ENCODE peak calls at places on chromosomes 12 and 14, in four cellular contexts. G, A, Q and C are unnamed samples.

GRCh38 chr12:105363890-105364289 is 33.4 kb downstream of the C12orf75 start:
- DNase-seq in A (no peak), Q (no peak), G (no peak), C (no peak)

GRCh38 chr12:69569236-69569635 is 16.0 kb upstream of the CCT2 start:
- DNase-seq in Q (no peak), G (no peak), A (no peak), C (no peak)

GRCh38 chr14:50512463-50512862 is 19.9 kb downstream of the MAP4K5 start:
- DNase-seq in G (no peak), Q (no peak), A (no peak), C (no peak)

GRCh38 chr14:90451953-90452352 is 55.1 kb downstream of the CALM1 start:
- DNase-seq in G (no peak), A (no peak), Q (no peak), C (no peak)

GRCh38 chr12:128727999-128728398 is 95.8 kb downstream of the SLC15A4 start:
- DNase-seq in G (no peak), A (no peak), Q (peak; percentile 45), C (no peak)

GRCh38 chr14:39179042-39179441 is 4.0 kb downstream of the PNN start:
- DNase-seq in A (no peak), Q (no peak), G (no peak), C (no peak)

GRCh38 chr12:94954029-94954685 is 49.3 kb downstream of the NDUFA12 start:
- DNase-seq in A (peak; percentile 54), Q (peak; percentile 54), G (peak; percentile 21), C (no peak)

GRCh38 chr12:57475271-57476161 is 4.2 kb downstream of the ARHGAP9 start:
- DNase-seq in G (no peak), A (no peak), Q (no peak), C (no peak)

GRCh38 chr14:43043851-43044250 is 1437.2 kb downstream of the LRFN5 start:
- DNase-seq in A (no peak), G (no peak), Q (no peak), C (no peak)

GRCh38 chr14:102897299-102898027 is 25.0 kb upstream of the AMN start:
- DNase-seq in Q (no peak), A (no peak), G (no peak), C (no peak)

GRCh38 chr14:90743826-90744225 is 72.4 kb downstream of the TTC7B start:
- DNase-seq in G (no peak), Q (no peak), A (no peak), C (no peak)

GRCh38 chr12:2233034-2233433 is 180.2 kb downstream of the CACNA1C start:
- DNase-seq in Q (no peak), A (no peak), G (no peak), C (no peak)

GRCh38 chr12:58291106-58291505 is 349.7 kb downstream of the ATP23 start:
- DNase-seq in G (no peak), A (no peak), Q (no peak), C (no peak)

GRCh38 chr12:122097641-122098364 is 19.2 kb downstream of the MLXIP start:
- DNase-seq in G (no peak), A (peak; percentile 58), Q (peak; percentile 71), C (no peak)

GRCh38 chr12:14948672-14949071 is 10.3 kb upstream of the ERP27 start:
- DNase-seq in Q (peak; percentile 41), A (no peak), G (peak; percentile 70), C (no peak)

GRCh38 chr14:57957441-57957840 is 91.5 kb upstream of the SLC35F4 start:
- DNase-seq in A (no peak), G (no peak), Q (no peak), C (no peak)

GRCh38 chr12:27524839-27525238 is 833 bp downstream of the PPFIBP1 start:
- DNase-seq in Q (no peak), G (no peak), A (no peak), C (no peak)

GRCh38 chr12:27525373-27525772 is 1.4 kb downstream of the PPFIBP1 start:
- DNase-seq in A (peak; percentile 48), Q (no peak), G (no peak), C (no peak)

GRCh38 chr12:27523305-27523641 is 733 bp upstream of the PPFIBP1 start:
- DNase-seq in G (no peak), Q (no peak), A (no peak), C (no peak)

GRCh38 chr12:27524489-27524835 is 456 bp downstream of the PPFIBP1 start:
- DNase-seq in Q (no peak), A (no peak), G (no peak), C (no peak)

DNA sequence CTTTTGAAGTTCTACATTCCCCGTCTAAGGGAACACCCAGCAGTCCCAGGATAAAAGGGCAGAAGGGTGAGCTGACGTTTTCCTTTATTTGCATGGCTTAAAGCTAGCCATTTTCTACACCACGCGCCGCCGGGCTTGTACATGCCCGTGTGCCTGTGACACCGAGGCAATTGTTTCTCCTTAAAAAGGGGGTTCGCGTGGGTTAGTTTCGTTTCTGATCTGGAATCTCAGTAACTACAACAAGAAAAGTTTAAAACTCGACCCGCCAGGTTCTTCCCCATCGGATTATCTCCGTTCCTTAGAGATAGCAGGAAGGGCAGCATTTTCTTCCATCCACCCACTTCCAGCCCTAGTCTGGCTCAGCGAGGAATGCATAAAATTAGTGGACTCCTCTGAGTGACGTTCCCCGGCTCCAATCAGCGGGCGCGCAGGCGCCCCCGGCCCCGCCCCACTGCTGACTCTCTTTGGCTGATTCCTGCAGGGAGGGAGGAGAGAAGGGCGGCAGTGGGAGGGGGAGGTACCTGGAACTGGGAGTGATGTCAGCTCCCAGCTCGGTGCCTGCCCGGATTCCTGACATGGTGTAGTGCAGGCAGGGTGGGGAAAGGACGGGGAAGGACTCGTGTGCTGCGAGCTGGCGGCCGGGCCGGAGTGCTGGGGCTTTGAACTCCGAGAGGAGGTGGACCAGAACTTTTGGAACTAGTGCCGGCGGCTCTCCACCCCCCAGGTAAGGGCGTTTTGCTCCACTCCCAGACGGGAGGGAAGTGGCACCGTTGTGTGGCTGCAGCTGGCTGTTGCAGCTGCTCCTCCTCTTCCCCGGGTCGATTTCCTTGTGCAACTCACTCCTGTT is at the start of gene PPFIBP1:
- DNase-seq in G (peak; percentile 95), A (peak; percentile 99), Q (peak; percentile 95), C (peak; percentile 97)
- TF ChIP-seq CTCF in G (no peak), A (peak; percentile 19), Q (no peak), C (peak; percentile 50)

DNA sequence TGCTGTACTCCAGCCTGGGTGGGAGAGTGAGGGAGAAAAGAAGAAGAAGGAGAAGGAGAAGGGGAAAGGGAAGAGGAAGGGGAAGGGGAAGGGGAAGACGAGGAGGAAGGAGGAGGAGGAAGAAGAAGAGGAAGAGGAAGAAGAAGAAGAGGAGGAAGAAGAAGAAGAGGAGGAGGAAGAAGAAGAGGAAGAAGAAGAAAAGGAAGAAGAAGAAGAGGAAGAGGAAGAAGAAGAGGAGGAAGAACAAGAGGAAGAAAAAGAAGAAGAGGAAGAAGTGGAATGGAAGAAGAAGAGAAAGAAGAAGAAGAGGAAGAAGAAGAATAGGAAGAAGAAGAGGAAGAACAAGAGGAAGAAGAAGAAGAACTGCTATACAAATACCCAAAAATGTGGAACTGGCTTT is 507.4 kb upstream of the TMPO start:
- DNase-seq in A (no peak), G (no peak), Q (no peak), C (no peak)
- TF ChIP-seq CTCF in A (no peak), G (no peak), Q (no peak), C (no peak)

DNA sequence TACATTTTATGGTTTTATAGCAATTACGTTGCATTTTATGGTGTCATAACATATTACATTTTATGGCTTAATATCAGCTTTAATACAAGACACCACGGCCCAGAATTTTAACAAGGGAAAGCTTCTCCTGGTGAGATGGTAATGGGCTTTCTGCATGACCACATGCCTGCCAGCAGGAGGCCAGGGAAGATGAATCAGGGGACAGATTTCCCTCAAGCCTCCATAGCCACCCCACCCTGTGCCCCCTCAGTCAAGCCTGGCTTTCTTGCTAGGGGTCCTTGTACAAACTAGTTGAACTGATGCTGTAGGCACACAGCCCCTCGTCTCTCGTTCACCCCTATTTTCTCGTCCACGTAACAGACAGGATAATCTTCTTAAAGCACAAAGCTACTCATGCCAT is 56.6 kb downstream of the HSPB8 start:
- DNase-seq in Q (peak; percentile 7), A (no peak), G (no peak), C (no peak)
- TF ChIP-seq CTCF in Q (no peak), A (no peak), G (no peak), C (peak; percentile 68)

GRCh38 chr14:83607682-83608081 is 1922.3 kb upstream of the FLRT2 start:
- DNase-seq in G (no peak), A (no peak), Q (no peak), C (no peak)
- TF ChIP-seq CTCF in G (no peak), A (no peak), Q (no peak), C (no peak)

DNA sequence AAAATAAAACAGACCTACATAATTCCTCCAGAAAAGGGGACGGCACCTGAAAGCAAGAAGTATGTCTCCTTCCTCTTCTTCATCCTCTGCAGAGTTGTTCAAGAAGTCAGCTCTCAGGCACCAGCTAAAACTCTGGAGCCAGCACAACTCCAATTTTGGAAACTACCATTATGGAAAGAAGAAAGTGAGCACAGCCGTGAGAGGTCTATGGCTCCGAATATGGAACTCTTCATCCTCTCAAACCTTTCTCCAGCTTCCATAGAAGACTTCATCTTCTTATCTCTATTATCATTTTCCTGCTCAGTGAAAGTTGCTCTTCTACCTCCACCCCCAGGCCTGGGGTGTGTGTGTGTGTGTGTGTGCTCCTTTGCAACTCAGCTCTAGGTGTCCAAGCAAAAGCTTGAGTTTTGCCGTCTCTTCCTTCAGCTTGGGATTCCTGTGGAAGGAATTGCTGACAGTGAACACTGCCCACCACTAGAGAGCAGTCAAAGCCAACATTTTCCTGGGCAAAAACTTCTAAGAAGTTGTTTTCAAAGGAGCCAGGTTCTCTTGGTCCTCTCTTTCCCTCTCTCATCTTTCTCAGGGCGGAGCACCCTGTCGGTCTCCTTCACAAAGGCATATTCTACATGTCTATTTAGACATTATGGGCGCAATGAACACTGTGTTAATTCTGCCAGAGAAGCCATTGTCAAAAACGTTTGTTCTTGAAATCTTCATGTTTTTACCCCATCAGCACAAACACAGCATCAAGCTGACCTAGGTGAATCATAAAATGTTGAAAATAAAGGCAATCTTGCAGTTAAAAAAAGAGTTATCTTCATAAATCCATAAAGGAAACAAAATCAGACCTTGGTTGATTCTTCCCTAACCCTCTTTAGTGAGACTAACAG is 155.1 kb downstream of the DIO2 start:
- DNase-seq in Q (peak; percentile 34), A (no peak), G (peak; percentile 39), C (no peak)
- TF ChIP-seq CTCF in Q (no peak), A (peak; percentile 46), G (peak; percentile 78), C (peak; percentile 87)

GRCh38 chr12:48865141-48865440 is 579 bp downstream of the RND1 start:
- DNase-seq in G (no peak), Q (no peak), A (no peak), C (no peak)

GRCh38 chr12:48863296-48863695 is 2.4 kb downstream of the RND1 start:
- DNase-seq in A (no peak), G (no peak), Q (no peak), C (no peak)

GRCh38 chr12:48868446-48868845 is 2.8 kb upstream of the RND1 start:
- DNase-seq in G (no peak), Q (no peak), A (no peak), C (no peak)

GRCh38 chr12:48862691-48863090 is 3.0 kb downstream of the RND1 start:
- DNase-seq in Q (no peak), A (no peak), G (no peak), C (no peak)

GRCh38 chr12:48865441-48866290 is at the start of gene RND1:
- DNase-seq in A (peak; percentile 89), G (peak; percentile 77), Q (peak; percentile 86), C (peak; percentile 86)
- TF ChIP-seq CTCF in A (peak; percentile 12), G (peak; percentile 8), Q (no peak), C (peak; percentile 24)